ENCODE peak calls at places on chromosomes 12 and 14, in eight cellular contexts. H is NCI-H460, O is trophoblast cell, T is cardiac fibroblast, E is mesendoderm, Z is Ammon's horn, W is D341Med, F is NCI-H1436 treated with DMSO at 0.1 percent for 48 hours. Y is an unnamed sample.

GRCh38 chr12:56220611-56221232 is 1.0 kb downstream of the RNF41 start:
- DNase-seq in F (no peak), W (no peak), Z (peak), E (peak), T (peak), O (peak), H (no peak), Y (no peak)

GRCh38 chr14:20489093-20489994 is 16.0 kb upstream of the RNASE10 start:
- DNase-seq in T (peak), H (no peak), O (peak), W (no peak), E (no peak), F (no peak), Z (no peak), Y (no peak)

GRCh38 chr12:109998241-109998903 is 858 bp upstream of the ANKRD13A start:
- DNase-seq in O (no peak), H (no peak), W (no peak), Z (no peak), T (no peak), F (no peak), E (no peak), Y (no peak)

GRCh38 chr12:68455676-68456345 is 123.6 kb upstream of the MDM1 start:
- DNase-seq in Z (no peak), F (no peak), O (no peak), T (peak), H (no peak), W (no peak), E (no peak), Y (no peak)

GRCh38 chr12:65857875-65858274 is 33.6 kb downstream of the HMGA2 start:
- DNase-seq in O (no peak), T (no peak), Z (no peak), H (no peak), F (no peak), E (no peak), W (no peak), Y (no peak)

GRCh38 chr12:103085541-103085940 is 128.1 kb downstream of the ASCL1 start:
- DNase-seq in O (no peak), F (peak), E (no peak), Z (no peak), T (no peak), H (no peak), W (no peak), Y (no peak)

GRCh38 chr14:55780156-55780946 is 200.3 kb downstream of the KTN1 start:
- DNase-seq in O (no peak), H (no peak), F (no peak), T (peak), W (no peak), E (no peak), Z (peak), Y (peak)

GRCh38 chr12:104902125-104902524 is 56.0 kb downstream of the SLC41A2 start:
- DNase-seq in O (no peak), W (no peak), E (no peak), H (no peak), F (no peak), Z (no peak), T (no peak), Y (no peak)

GRCh38 chr12:132417741-132418140 is 72.2 kb upstream of the FBRSL1 start:
- DNase-seq in Z (no peak), H (no peak), E (no peak), T (no peak), F (no peak), O (no peak), W (no peak), Y (no peak)

GRCh38 chr14:104151546-104152245 is 13.3 kb downstream of the KIF26A start:
- DNase-seq in E (no peak), F (no peak), W (no peak), O (no peak), T (no peak), H (no peak), Z (no peak), Y (no peak)

GRCh38 chr12:42725839-42726238 is 136.3 kb upstream of the PRICKLE1 start:
- DNase-seq in O (no peak), E (no peak), F (no peak), Z (no peak), T (peak), H (no peak), W (no peak), Y (peak)

GRCh38 chr14:33343016-33343415 is 404.3 kb downstream of the NPAS3 start:
- DNase-seq in W (no peak), Z (no peak), F (no peak), H (no peak), E (peak), T (peak), O (no peak), Y (peak)

GRCh38 chr12:96255077-96255476 is 60.9 kb downstream of the ELK3 start:
- DNase-seq in O (no peak), F (no peak), T (peak), H (no peak), E (peak), Z (peak), W (no peak), Y (peak)

GRCh38 chr12:25482637-25483036 is 70.4 kb downstream of the LMNTD1 start:
- DNase-seq in Z (no peak), T (no peak), E (no peak), F (no peak), H (no peak), W (no peak), O (peak), Y (peak)

GRCh38 chr12:105741786-105742566 is 396.8 kb downstream of the NUAK1 start:
- DNase-seq in Z (peak), H (peak), W (no peak), F (no peak), E (no peak), T (peak), O (no peak), Y (no peak)

GRCh38 chr12:109758406-109759075 is 44.9 kb downstream of the FAM222A start:
- DNase-seq in F (no peak), E (peak), O (no peak), T (no peak), Z (no peak), W (no peak), H (no peak), Y (no peak)

GRCh38 chr14:104048758-104049496 is 36.6 kb upstream of the ASPG start:
- DNase-seq in O (no peak), H (no peak), W (no peak), T (peak), Z (peak), F (no peak), E (no peak), Y (peak)

GRCh38 chr12:125852679-125853078 is 787.4 kb downstream of the AACS start:
- DNase-seq in H (no peak), Z (no peak), E (no peak), O (no peak), T (no peak), F (no peak), W (no peak), Y (no peak)

GRCh38 chr12:119204137-119204536 is 25.4 kb downstream of the HSPB8 start:
- DNase-seq in H (no peak), E (no peak), Z (peak), O (peak), T (no peak), W (no peak), F (no peak), Y (no peak)

GRCh38 chr14:71061458-71061857 is 154.2 kb downstream of the PCNX1 start:
- DNase-seq in H (no peak), T (peak), W (no peak), F (no peak), O (peak), E (peak), Z (no peak), Y (peak)

GRCh38 chr12:3247596-3248270 is 170.6 kb downstream of the TSPAN9 start:
- DNase-seq in E (peak), O (no peak), H (no peak), Z (no peak), F (no peak), W (peak), T (no peak), Y (no peak)

GRCh38 chr14:30875788-30876053 is 1.4 kb downstream of the COCH start:
- DNase-seq in H (no peak), W (peak), E (no peak), F (no peak), O (no peak), T (no peak), Z (no peak), Y (no peak)

GRCh38 chr12:58703911-58704310 is 216.4 kb downstream of the LRIG3 start:
- DNase-seq in T (peak), E (no peak), W (no peak), H (no peak), Z (no peak), O (no peak), F (no peak), Y (peak)

GRCh38 chr12:106108187-106108816 is 30.5 kb downstream of the NUAK1 start:
- DNase-seq in E (peak), F (no peak), H (no peak), T (peak), W (no peak), Z (no peak), O (no peak), Y (peak)

Y was measured in cardiac muscle cell.